ENCODE peak calls at places on chromosomes 7 and 10, in eight cellular contexts. One of them, this sample, is unnamed.

GRCh38 chr10:42983595-42983990 is 93.3 kb upstream of the RET start:
- DNase-seq in naive thymus-derived CD8-positive, alpha-beta T cell: no peak
- DNase-seq in IMR-90: no peak
- DNase-seq in endothelial cell: no peak
- DNase-seq in LoVo: no peak
- DNase-seq in ovary: peak; percentile 11
- DNase-seq in GM23338: no peak
- DNase-seq in hypothalamus: no peak
- DNase-seq in this sample: no peak

GRCh38 chr10:132449051-132449825 is 52.2 kb downstream of the PWWP2B start:
- DNase-seq in endothelial cell: no peak
- DNase-seq in hypothalamus: no peak
- DNase-seq in GM23338: no peak
- DNase-seq in naive thymus-derived CD8-positive, alpha-beta T cell: no peak
- DNase-seq in ovary: no peak
- DNase-seq in IMR-90: no peak
- DNase-seq in LoVo: peak; percentile 14
- DNase-seq in this sample: no peak

GRCh38 chr7:128892521-128893250 is 17.8 kb downstream of the KCP start:
- DNase-seq in naive thymus-derived CD8-positive, alpha-beta T cell: no peak
- DNase-seq in LoVo: no peak
- DNase-seq in GM23338: no peak
- DNase-seq in ovary: peak; percentile 22
- DNase-seq in hypothalamus: no peak
- DNase-seq in endothelial cell: no peak
- DNase-seq in IMR-90: no peak
- DNase-seq in this sample: no peak

GRCh38 chr7:151579642-151580041 is 59.9 kb upstream of the RHEB start:
- DNase-seq in hypothalamus: no peak
- DNase-seq in LoVo: no peak
- DNase-seq in ovary: no peak
- DNase-seq in endothelial cell: no peak
- DNase-seq in naive thymus-derived CD8-positive, alpha-beta T cell: no peak
- DNase-seq in IMR-90: peak; percentile 20
- DNase-seq in GM23338: no peak
- DNase-seq in this sample: no peak

GRCh38 chr10:36817898-36818297 is 307.5 kb upstream of the ANKRD30A start:
- DNase-seq in hypothalamus: no peak
- DNase-seq in LoVo: no peak
- DNase-seq in IMR-90: no peak
- DNase-seq in ovary: no peak
- DNase-seq in naive thymus-derived CD8-positive, alpha-beta T cell: no peak
- DNase-seq in endothelial cell: no peak
- DNase-seq in GM23338: peak; percentile 46
- DNase-seq in this sample: no peak

GRCh38 chr7:30731619-30732018 is 20.3 kb upstream of the INMT start:
- DNase-seq in naive thymus-derived CD8-positive, alpha-beta T cell: no peak
- DNase-seq in endothelial cell: no peak
- DNase-seq in ovary: no peak
- DNase-seq in GM23338: no peak
- DNase-seq in LoVo: no peak
- DNase-seq in hypothalamus: no peak
- DNase-seq in IMR-90: no peak
- DNase-seq in this sample: no peak

GRCh38 chr7:44678468-44679179 is 70.0 kb upstream of the ZMIZ2 start:
- DNase-seq in naive thymus-derived CD8-positive, alpha-beta T cell: no peak
- DNase-seq in GM23338: no peak
- DNase-seq in hypothalamus: no peak
- DNase-seq in ovary: no peak
- DNase-seq in endothelial cell: no peak
- DNase-seq in LoVo: no peak
- DNase-seq in IMR-90: peak; percentile 86
- DNase-seq in this sample: no peak

GRCh38 chr10:88149906-88150305 is 286.5 kb downstream of the PTEN start:
- DNase-seq in endothelial cell: no peak
- DNase-seq in ovary: no peak
- DNase-seq in IMR-90: peak; percentile 52
- DNase-seq in LoVo: no peak
- DNase-seq in naive thymus-derived CD8-positive, alpha-beta T cell: no peak
- DNase-seq in GM23338: no peak
- DNase-seq in hypothalamus: no peak
- DNase-seq in this sample: no peak

GRCh38 chr7:134920026-134920758 is 66.1 kb upstream of the AGBL3 start:
- DNase-seq in ovary: no peak
- DNase-seq in LoVo: no peak
- DNase-seq in hypothalamus: no peak
- DNase-seq in naive thymus-derived CD8-positive, alpha-beta T cell: no peak
- DNase-seq in endothelial cell: no peak
- DNase-seq in GM23338: no peak
- DNase-seq in IMR-90: peak; percentile 97
- DNase-seq in this sample: no peak

GRCh38 chr10:102231357-102232318 is 5.5 kb downstream of the ELOVL3 start:
- DNase-seq in IMR-90: no peak
- DNase-seq in GM23338: peak; percentile 85
- DNase-seq in hypothalamus: no peak
- DNase-seq in ovary: no peak
- DNase-seq in naive thymus-derived CD8-positive, alpha-beta T cell: peak; percentile 69
- DNase-seq in LoVo: no peak
- DNase-seq in endothelial cell: peak; percentile 78
- DNase-seq in this sample: peak; percentile 33

GRCh38 chr7:106031271-106032029 is 68.4 kb downstream of the CDHR3 start:
- DNase-seq in hypothalamus: no peak
- DNase-seq in IMR-90: no peak
- DNase-seq in GM23338: peak; percentile 43
- DNase-seq in ovary: peak; percentile 58
- DNase-seq in LoVo: no peak
- DNase-seq in endothelial cell: peak; percentile 14
- DNase-seq in naive thymus-derived CD8-positive, alpha-beta T cell: no peak
- DNase-seq in this sample: no peak

GRCh38 chr7:25864943-25865633 is 286.9 kb upstream of the NFE2L3 start:
- DNase-seq in naive thymus-derived CD8-positive, alpha-beta T cell: no peak
- DNase-seq in endothelial cell: no peak
- DNase-seq in LoVo: peak; percentile 47
- DNase-seq in IMR-90: no peak
- DNase-seq in GM23338: no peak
- DNase-seq in ovary: no peak
- DNase-seq in hypothalamus: no peak
- DNase-seq in this sample: no peak

GRCh38 chr7:107628461-107629064 is 32.1 kb upstream of the SLC26A4 start:
- DNase-seq in LoVo: no peak
- DNase-seq in endothelial cell: no peak
- DNase-seq in hypothalamus: no peak
- DNase-seq in IMR-90: no peak
- DNase-seq in ovary: no peak
- DNase-seq in GM23338: no peak
- DNase-seq in naive thymus-derived CD8-positive, alpha-beta T cell: no peak
- DNase-seq in this sample: no peak

GRCh38 chr7:73742338-73742752 is 3.7 kb upstream of the ABHD11 start:
- DNase-seq in LoVo: peak; percentile 34
- DNase-seq in GM23338: peak; percentile 95
- DNase-seq in hypothalamus: no peak
- DNase-seq in endothelial cell: no peak
- DNase-seq in ovary: no peak
- DNase-seq in naive thymus-derived CD8-positive, alpha-beta T cell: no peak
- DNase-seq in IMR-90: no peak
- DNase-seq in this sample: no peak

GRCh38 chr7:73635428-73636200 is 11.3 kb upstream of the MLXIPL start:
- DNase-seq in naive thymus-derived CD8-positive, alpha-beta T cell: no peak
- DNase-seq in GM23338: no peak
- DNase-seq in hypothalamus: no peak
- DNase-seq in LoVo: no peak
- DNase-seq in ovary: no peak
- DNase-seq in endothelial cell: no peak
- DNase-seq in IMR-90: no peak
- DNase-seq in this sample: no peak

GRCh38 chr10:71990706-71991269 is 26.6 kb downstream of the CHST3 start:
- DNase-seq in ovary: no peak
- DNase-seq in IMR-90: no peak
- DNase-seq in naive thymus-derived CD8-positive, alpha-beta T cell: no peak
- DNase-seq in endothelial cell: no peak
- DNase-seq in LoVo: no peak
- DNase-seq in hypothalamus: no peak
- DNase-seq in GM23338: no peak
- DNase-seq in this sample: no peak

GRCh38 chr7:78081888-78082287 is 283.3 kb downstream of the PHTF2 start:
- DNase-seq in GM23338: peak; percentile 67
- DNase-seq in endothelial cell: no peak
- DNase-seq in LoVo: no peak
- DNase-seq in naive thymus-derived CD8-positive, alpha-beta T cell: no peak
- DNase-seq in IMR-90: no peak
- DNase-seq in ovary: no peak
- DNase-seq in hypothalamus: no peak
- DNase-seq in this sample: no peak

GRCh38 chr7:107934991-107935770 is 44.2 kb downstream of the DLD start:
- DNase-seq in LoVo: no peak
- DNase-seq in naive thymus-derived CD8-positive, alpha-beta T cell: no peak
- DNase-seq in GM23338: peak; percentile 28
- DNase-seq in endothelial cell: no peak
- DNase-seq in IMR-90: peak; percentile 80
- DNase-seq in hypothalamus: no peak
- DNase-seq in ovary: no peak
- DNase-seq in this sample: no peak

GRCh38 chr10:132970641-132971438 is 28.5 kb upstream of the CFAP46 start:
- DNase-seq in endothelial cell: no peak
- DNase-seq in naive thymus-derived CD8-positive, alpha-beta T cell: no peak
- DNase-seq in LoVo: no peak
- DNase-seq in hypothalamus: no peak
- DNase-seq in ovary: no peak
- DNase-seq in IMR-90: no peak
- DNase-seq in GM23338: no peak
- DNase-seq in this sample: no peak

GRCh38 chr7:41247128-41247865 is 455.6 kb downstream of the INHBA start:
- DNase-seq in GM23338: no peak
- DNase-seq in hypothalamus: no peak
- DNase-seq in naive thymus-derived CD8-positive, alpha-beta T cell: no peak
- DNase-seq in endothelial cell: no peak
- DNase-seq in LoVo: peak; percentile 51
- DNase-seq in IMR-90: peak; percentile 74
- DNase-seq in ovary: no peak
- DNase-seq in this sample: no peak

GRCh38 chr10:30812018-30812851 is 182.7 kb upstream of the LYZL2 start:
- DNase-seq in IMR-90: peak; percentile 95
- DNase-seq in LoVo: no peak
- DNase-seq in naive thymus-derived CD8-positive, alpha-beta T cell: no peak
- DNase-seq in GM23338: no peak
- DNase-seq in endothelial cell: no peak
- DNase-seq in ovary: peak; percentile 81
- DNase-seq in hypothalamus: no peak
- DNase-seq in this sample: no peak

This sample was measured in frontal cortex.